ENCODE peak calls at places on chromosome 21, in four cellular contexts. B is stimulated activated CD8-positive, alpha-beta memory T cell treated with anti-CD3 and anti-CD28 coated beads, Interleukin-2, amount 100 ng/mL, for 1 hour; U is RWPE1; A is NCI-H1092 treated with DMSO at 0.1 percent for 48 hours. S is an unnamed sample.

GRCh38 chr21:45405819-45406762 is 1.1 kb downstream of the COL18A1 start:
- DNase-seq in B (no peak), U (peak), A (no peak), S (peak)

GRCh38 chr21:43597052-43597451 is 62.2 kb downstream of the HSF2BP start:
- DNase-seq in U (peak), A (no peak), B (no peak), S (no peak)

GRCh38 chr21:44433791-44434567 is 21.3 kb upstream of the LRRC3 start:
- DNase-seq in A (no peak), B (no peak), U (no peak), S (peak)

GRCh38 chr21:15249285-15249993 is 184.6 kb upstream of the NRIP1 start:
- DNase-seq in U (no peak), A (no peak), B (no peak), S (no peak)

GRCh38 chr21:36700961-36701911 is 2.3 kb downstream of the SIM2 start:
- DNase-seq in B (no peak), U (no peak), A (no peak), S (no peak)

GRCh38 chr21:41634858-41635257 is 126.9 kb upstream of the TMPRSS2 start:
- DNase-seq in A (no peak), B (no peak), U (no peak), S (no peak)

GRCh38 chr21:15752763-15753407 is 23.1 kb downstream of the USP25 start:
- DNase-seq in A (no peak), B (no peak), U (no peak), S (no peak)

GRCh38 chr21:34881894-34882371 is 167.2 kb downstream of the RUNX1 start:
- DNase-seq in B (no peak), A (no peak), U (peak), S (no peak)

S was measured in aorta.